ENCODE peak calls at places on chromosomes 2 and 18, in five cellular contexts. One of them, this sample, is unnamed.

GRCh38 chr2:96773922-96774321 is 13.2 kb downstream of the CNNM4 start:
- ATAC-seq in upper lobe of left lung: peak; percentile 10
- ATAC-seq in K562: no peak
- ATAC-seq in HepG2: no peak
- ATAC-seq in GM12878: peak; percentile 66
- ATAC-seq in this sample: no peak

GRCh38 chr18:75638223-75638596 is 210.7 kb upstream of the SMIM21 start:
- ATAC-seq in upper lobe of left lung: peak; percentile 71
- ATAC-seq in K562: no peak
- ATAC-seq in HepG2: no peak
- ATAC-seq in GM12878: no peak
- ATAC-seq in this sample: peak; percentile 43

GRCh38 chr2:70083344-70084156 is 3.7 kb upstream of the PCBP1 start:
- ATAC-seq in upper lobe of left lung: no peak
- ATAC-seq in K562: no peak
- ATAC-seq in HepG2: peak; percentile 1
- ATAC-seq in GM12878: peak; percentile 74
- ATAC-seq in this sample: no peak

GRCh38 chr2:110819711-110820110 is 87.3 kb downstream of the ACOXL start:
- ATAC-seq in upper lobe of left lung: no peak
- ATAC-seq in K562: no peak
- ATAC-seq in HepG2: no peak
- ATAC-seq in GM12878: no peak
- ATAC-seq in this sample: no peak

GRCh38 chr2:96921561-96922303 is 51.9 kb upstream of the SEMA4C start:
- ATAC-seq in upper lobe of left lung: no peak
- ATAC-seq in K562: peak; percentile 15
- ATAC-seq in HepG2: no peak
- ATAC-seq in GM12878: no peak
- ATAC-seq in this sample: no peak

GRCh38 chr2:9594361-9595063 is 36.3 kb downstream of the YWHAQ start:
- ATAC-seq in upper lobe of left lung: peak; percentile 95
- ATAC-seq in K562: peak; percentile 82
- ATAC-seq in HepG2: peak; percentile 49
- ATAC-seq in GM12878: peak; percentile 72
- ATAC-seq in this sample: peak; percentile 87

GRCh38 chr2:226216578-226216977 is 583.0 kb downstream of the IRS1 start:
- ATAC-seq in upper lobe of left lung: no peak
- ATAC-seq in K562: no peak
- ATAC-seq in HepG2: no peak
- ATAC-seq in GM12878: no peak
- ATAC-seq in this sample: no peak

GRCh38 chr2:174716785-174717184 is 47.5 kb downstream of the CHRNA1 start:
- ATAC-seq in upper lobe of left lung: no peak
- ATAC-seq in K562: no peak
- ATAC-seq in HepG2: no peak
- ATAC-seq in GM12878: no peak
- ATAC-seq in this sample: no peak

GRCh38 chr2:39642054-39642742 is 23.5 kb upstream of the TMEM178A start:
- ATAC-seq in upper lobe of left lung: no peak
- ATAC-seq in K562: no peak
- ATAC-seq in HepG2: peak; percentile 88
- ATAC-seq in GM12878: no peak
- ATAC-seq in this sample: no peak

GRCh38 chr2:241941691-241942301 is 72.3 kb downstream of the RTP5 start:
- ATAC-seq in upper lobe of left lung: peak; percentile 55
- ATAC-seq in K562: no peak
- ATAC-seq in HepG2: no peak
- ATAC-seq in GM12878: peak; percentile 21
- ATAC-seq in this sample: peak; percentile 52

GRCh38 chr2:66537001-66537400 is 102.1 kb downstream of the MEIS1 start:
- ATAC-seq in upper lobe of left lung: no peak
- ATAC-seq in K562: no peak
- ATAC-seq in HepG2: no peak
- ATAC-seq in GM12878: no peak
- ATAC-seq in this sample: no peak

GRCh38 chr2:112821682-112822081 is 14.9 kb downstream of the IL1B start:
- ATAC-seq in upper lobe of left lung: no peak
- ATAC-seq in K562: peak; percentile 59
- ATAC-seq in HepG2: no peak
- ATAC-seq in GM12878: peak; percentile 59
- ATAC-seq in this sample: no peak

GRCh38 chr2:9211496-9211895 is 4.9 kb downstream of the ASAP2 start:
- ATAC-seq in upper lobe of left lung: peak; percentile 72
- ATAC-seq in K562: no peak
- ATAC-seq in HepG2: no peak
- ATAC-seq in GM12878: no peak
- ATAC-seq in this sample: no peak

GRCh38 chr18:63604791-63605567 is 17.8 kb downstream of the SERPINB13 start:
- ATAC-seq in upper lobe of left lung: no peak
- ATAC-seq in K562: no peak
- ATAC-seq in HepG2: no peak
- ATAC-seq in GM12878: peak; percentile 31
- ATAC-seq in this sample: no peak

DNA sequence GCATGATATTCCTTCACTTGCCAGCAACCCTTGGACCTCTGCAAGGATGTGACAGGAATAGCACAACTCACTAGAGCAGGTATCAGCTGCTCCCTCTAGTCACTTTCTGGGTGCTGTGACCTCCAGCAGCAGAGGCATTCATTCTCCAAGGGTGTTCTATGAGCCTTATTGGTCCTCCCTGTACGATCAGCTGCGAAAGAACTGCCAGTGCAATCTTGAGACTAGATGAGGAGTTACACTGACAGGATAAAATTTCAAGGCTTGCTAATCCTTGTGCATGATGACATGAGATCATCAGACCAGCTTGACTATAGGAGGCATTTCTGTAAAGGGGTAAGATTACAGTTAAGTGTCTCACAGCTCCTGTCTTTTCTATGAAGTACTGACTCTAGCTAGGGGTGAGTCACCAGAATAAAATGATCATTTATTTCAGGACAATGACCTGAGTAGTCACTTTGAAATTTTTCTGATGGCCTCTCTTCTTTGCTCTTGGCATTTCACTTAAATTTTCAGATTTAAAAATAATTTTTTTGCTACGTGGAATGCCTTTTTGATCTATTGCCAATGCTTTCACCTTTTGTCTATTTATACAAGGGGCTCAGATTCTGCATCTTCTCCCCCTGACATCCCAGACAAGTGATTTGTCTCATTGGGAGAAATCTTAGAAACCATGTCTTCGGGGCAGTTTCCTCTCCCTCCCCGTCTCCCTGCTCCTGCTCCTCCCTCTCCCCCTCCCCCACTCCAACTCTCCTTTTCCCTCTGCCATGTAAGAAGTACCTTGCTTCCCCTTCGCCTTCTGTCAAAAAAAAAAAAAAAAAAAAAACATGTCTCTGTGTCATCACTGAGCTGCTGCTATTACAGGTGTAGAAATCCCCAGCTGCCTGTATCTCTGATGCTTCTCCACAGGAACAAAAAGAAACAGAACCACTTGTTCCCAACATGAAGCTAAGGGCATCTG is 49.2 kb upstream of the FRZB start:
- ATAC-seq in upper lobe of left lung: no peak
- ATAC-seq in K562: no peak
- ATAC-seq in HepG2: peak; percentile 39
- ATAC-seq in GM12878: no peak
- ATAC-seq in this sample: peak; percentile 57
- TF ChIP-seq EP300 in upper lobe of left lung: no peak
- TF ChIP-seq EP300 in K562: no peak
- TF ChIP-seq EP300 in HepG2: no peak
- TF ChIP-seq EP300 in GM12878: no peak
- TF ChIP-seq EP300 in this sample: no peak

DNA sequence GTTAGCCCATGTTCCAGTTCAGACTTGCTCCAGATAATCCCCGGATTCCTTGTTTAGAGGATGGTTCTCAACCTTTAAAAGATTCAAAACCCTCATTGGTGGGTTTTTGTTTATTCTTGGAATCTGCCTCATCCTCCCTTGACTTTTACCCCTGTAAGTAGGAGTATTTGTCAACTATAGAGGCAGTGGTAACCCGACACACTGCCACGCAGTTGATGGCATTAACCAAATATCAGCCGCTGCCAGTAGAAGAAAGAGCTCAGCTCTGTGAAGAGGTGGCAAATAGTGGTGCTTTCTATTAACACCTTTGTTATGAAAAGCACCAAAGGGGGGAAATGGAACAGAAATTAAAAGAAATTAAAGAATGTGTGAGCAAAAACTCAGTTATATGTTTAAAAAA is 40.4 kb upstream of the SELENOI start:
- ATAC-seq in upper lobe of left lung: no peak
- ATAC-seq in K562: no peak
- ATAC-seq in HepG2: no peak
- ATAC-seq in GM12878: no peak
- ATAC-seq in this sample: no peak
- H3K4me3 ChIP-seq in upper lobe of left lung: no peak overlapping the region
- H3K4me3 ChIP-seq in K562: no peak overlapping the region
- H3K4me3 ChIP-seq in HepG2: no peak overlapping the region
- H3K4me3 ChIP-seq in GM12878: no peak overlapping the region
- H3K4me3 ChIP-seq in this sample: no peak overlapping the region

GRCh38 chr2:201126308-201127127 is 10.6 kb downstream of the CFLAR start:
- ATAC-seq in upper lobe of left lung: peak; percentile 5
- ATAC-seq in K562: no peak
- ATAC-seq in HepG2: no peak
- ATAC-seq in GM12878: peak; percentile 23
- ATAC-seq in this sample: peak; percentile 52
- TF ChIP-seq POLR2AphosphoS5 in upper lobe of left lung: peak; percentile 55
- TF ChIP-seq POLR2AphosphoS5 in K562: peak; percentile 19
- TF ChIP-seq POLR2AphosphoS5 in HepG2: no peak
- TF ChIP-seq POLR2AphosphoS5 in GM12878: no peak
- TF ChIP-seq POLR2AphosphoS5 in this sample: no peak

DNA sequence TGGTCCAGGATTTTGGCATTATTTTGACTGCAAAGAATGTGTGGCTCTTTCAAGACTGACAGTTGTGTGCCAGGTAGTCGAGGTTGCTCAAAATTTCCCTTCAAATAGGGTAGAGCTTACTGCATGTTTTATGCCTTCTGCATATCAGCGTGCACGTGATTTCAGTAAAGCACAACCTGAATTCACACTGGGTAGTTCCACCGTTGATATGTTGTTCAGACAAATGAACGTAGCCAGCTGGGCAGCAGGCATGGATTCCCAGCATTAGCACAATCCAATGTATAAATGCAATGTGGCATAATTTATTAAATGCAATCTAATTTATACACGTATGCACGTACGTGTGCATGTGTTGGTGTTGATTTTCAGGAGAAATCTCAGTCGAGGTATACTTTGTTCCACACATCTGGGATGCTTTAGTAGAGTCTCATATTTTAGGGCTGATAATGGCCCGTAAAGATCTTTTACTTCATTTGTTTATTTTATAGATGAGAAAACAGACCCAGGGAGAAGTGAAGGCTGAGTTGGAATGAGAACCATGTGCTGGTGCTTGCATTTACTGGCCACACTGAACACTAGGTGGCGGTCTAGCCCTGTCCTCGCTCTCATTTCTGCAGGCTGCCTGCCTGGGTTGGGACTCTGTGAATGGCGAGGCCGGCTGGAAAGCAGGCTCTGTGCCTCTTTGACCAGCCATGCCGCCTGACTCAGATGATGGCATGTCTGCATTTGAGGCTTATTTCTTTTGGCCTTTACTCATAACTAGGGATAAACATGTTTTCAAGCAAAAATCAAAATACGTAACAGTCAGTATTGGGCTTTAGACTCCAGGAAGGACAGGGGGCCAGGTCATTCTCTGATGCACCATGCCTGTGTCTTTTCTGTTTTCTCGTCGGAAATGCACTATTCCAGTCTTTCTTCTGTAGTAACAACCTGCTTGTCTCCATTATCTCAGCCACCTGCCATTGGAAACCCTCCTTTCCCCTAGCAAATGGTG is 120.4 kb downstream of the RNF144A start:
- ATAC-seq in upper lobe of left lung: peak; percentile 86
- ATAC-seq in K562: peak; percentile 98
- ATAC-seq in HepG2: peak; percentile 93
- ATAC-seq in GM12878: peak; percentile 99
- ATAC-seq in this sample: peak; percentile 62
- TF ChIP-seq EP300 in upper lobe of left lung: no peak
- TF ChIP-seq EP300 in K562: no peak
- TF ChIP-seq EP300 in HepG2: no peak
- TF ChIP-seq EP300 in GM12878: no peak
- TF ChIP-seq EP300 in this sample: no peak

DNA sequence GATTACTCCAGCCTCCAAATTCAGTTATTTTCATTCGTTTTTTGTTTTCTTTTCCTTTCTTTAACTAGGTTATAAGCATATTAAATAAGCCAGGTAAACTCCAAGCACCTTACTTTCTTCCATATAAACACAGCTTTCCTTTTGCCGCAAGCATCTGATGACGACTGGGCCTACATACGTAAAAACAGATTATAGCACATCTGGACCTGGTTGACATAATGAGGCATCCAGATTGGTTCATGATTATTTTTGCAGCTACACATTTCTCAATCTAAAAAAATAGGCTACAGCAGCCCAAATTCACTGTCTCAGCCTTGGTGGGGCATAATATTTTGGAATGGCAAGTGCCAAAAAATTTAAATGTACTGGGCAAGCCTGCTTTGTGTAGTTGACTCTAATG is 7.7 kb downstream of the CYP1B1 start:
- ATAC-seq in upper lobe of left lung: no peak
- ATAC-seq in K562: no peak
- ATAC-seq in HepG2: no peak
- ATAC-seq in GM12878: no peak
- ATAC-seq in this sample: no peak
- H3K4me3 ChIP-seq in upper lobe of left lung: no peak overlapping the region
- H3K4me3 ChIP-seq in K562: no peak overlapping the region
- H3K4me3 ChIP-seq in HepG2: no peak overlapping the region
- H3K4me3 ChIP-seq in GM12878: no peak overlapping the region
- H3K4me3 ChIP-seq in this sample: no peak overlapping the region

DNA sequence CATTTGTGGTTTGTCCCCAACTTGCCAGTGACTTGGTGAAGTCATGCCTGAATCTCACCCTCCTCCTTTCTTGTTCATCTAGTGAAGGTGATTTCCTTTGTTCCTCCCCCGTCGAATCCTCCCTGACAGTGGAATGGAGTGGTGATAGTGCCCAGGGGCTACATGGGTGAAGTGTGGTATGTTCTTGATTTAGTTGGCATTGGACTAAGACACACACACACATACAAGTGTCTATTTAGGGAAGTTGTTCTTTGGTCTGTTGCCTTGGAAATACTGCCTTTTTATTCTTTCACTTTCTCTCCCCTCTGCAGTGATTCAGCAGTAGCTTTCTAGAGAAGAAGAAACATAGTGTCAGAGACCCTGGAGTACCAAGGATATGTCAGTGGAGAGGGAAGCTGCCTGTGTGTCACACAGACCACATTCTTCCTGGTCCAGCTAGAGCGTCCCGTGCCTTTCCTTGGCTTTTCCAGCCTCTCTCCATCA is 10.9 kb downstream of the INPP4A start:
- ATAC-seq in upper lobe of left lung: peak; percentile 79
- ATAC-seq in K562: no peak
- ATAC-seq in HepG2: no peak
- ATAC-seq in GM12878: peak; percentile 53
- ATAC-seq in this sample: peak; percentile 37
- TF ChIP-seq POLR2AphosphoS5 in upper lobe of left lung: no peak
- TF ChIP-seq POLR2AphosphoS5 in K562: no peak
- TF ChIP-seq POLR2AphosphoS5 in HepG2: no peak
- TF ChIP-seq POLR2AphosphoS5 in GM12878: peak; percentile 60
- TF ChIP-seq POLR2AphosphoS5 in this sample: peak; percentile 4

This sample was measured in gastroesophageal sphincter.